ENCODE peak calls at places on chromosomes 11 and 22, in ten cellular contexts. R, C, M, U, O, Y, D, E, Z and A are unnamed samples.

GRCh38 chr11:10934293-10934850 is 76.5 kb upstream of the ZBED5 start:
- DNase-seq in R (no peak), C (no peak), M (no peak), U (no peak), O (peak; percentile 26), Y (no peak), D (no peak), E (no peak), Z (no peak), A (no peak)

GRCh38 chr11:27723685-27724084 is 23.4 kb upstream of the BDNF start:
- DNase-seq in R (no peak), C (peak; percentile 29), M (no peak), U (no peak), O (no peak), Y (no peak), D (no peak), E (no peak), Z (peak; percentile 5), A (no peak)

GRCh38 chr22:42433754-42434153 is 1.6 kb upstream of the NFAM1 start:
- DNase-seq in R (no peak), C (no peak), M (no peak), U (no peak), O (no peak), Y (no peak), D (no peak), E (no peak), Z (no peak), A (no peak)

GRCh38 chr11:316031-316701 is 2.3 kb downstream of the IFITM1 start:
- DNase-seq in R (no peak), C (peak; percentile 20), M (no peak), U (no peak), O (no peak), Y (no peak), D (no peak), E (no peak), Z (no peak), A (no peak)

GRCh38 chr22:27952091-27952490 is 33.0 kb upstream of the PITPNB start:
- DNase-seq in R (no peak), C (peak; percentile 91), M (no peak), U (no peak), O (no peak), Y (peak; percentile 46), D (no peak), E (no peak), Z (no peak), A (no peak)

GRCh38 chr22:47168441-47168840 is 406.0 kb downstream of the TBC1D22A start:
- DNase-seq in R (no peak), C (no peak), M (no peak), U (no peak), O (no peak), Y (no peak), D (no peak), E (no peak), Z (no peak), A (no peak)

GRCh38 chr22:46250783-46251125 is 661 bp upstream of the CDPF1 start:
- DNase-seq in R (no peak), C (no peak), M (no peak), U (no peak), O (peak; percentile 12), Y (no peak), D (no peak), E (no peak), Z (no peak), A (no peak)

GRCh38 chr22:33903012-33903411 is 17.3 kb downstream of the LARGE1 start:
- DNase-seq in R (no peak), C (no peak), M (no peak), U (no peak), O (no peak), Y (no peak), D (no peak), E (no peak), Z (no peak), A (no peak)

GRCh38 chr22:35581023-35581413 is 36.1 kb downstream of the MB start:
- DNase-seq in R (no peak), C (no peak), M (no peak), U (no peak), O (no peak), Y (no peak), D (no peak), E (no peak), Z (no peak), A (no peak)

GRCh38 chr11:7227724-7228123 is 24.0 kb upstream of the SYT9 start:
- DNase-seq in R (no peak), C (no peak), M (no peak), U (no peak), O (no peak), Y (no peak), D (no peak), E (no peak), Z (no peak), A (no peak)

GRCh38 chr11:102831128-102831708 is 12.2 kb downstream of the MMP3 start:
- DNase-seq in R (no peak), C (peak; percentile 58), M (no peak), U (no peak), O (peak; percentile 8), Y (no peak), D (no peak), E (no peak), Z (no peak), A (no peak)

GRCh38 chr11:94089356-94089755 is 39.3 kb upstream of the PANX1 start:
- DNase-seq in R (no peak), C (no peak), M (no peak), U (no peak), O (no peak), Y (no peak), D (no peak), E (no peak), Z (no peak), A (no peak)

GRCh38 chr22:43110444-43110926 is at the start of gene BIK:
- DNase-seq in R (peak; percentile 35), C (no peak), M (no peak), U (peak; percentile 45), O (peak; percentile 82), Y (no peak), D (peak; percentile 27), E (peak; percentile 2), Z (peak; percentile 56), A (no peak)

GRCh38 chr22:30301995-30302809 is 12.9 kb upstream of the CASTOR1 start:
- DNase-seq in R (no peak), C (peak; percentile 72), M (no peak), U (no peak), O (peak; percentile 74), Y (peak; percentile 89), D (no peak), E (no peak), Z (no peak), A (no peak)

GRCh38 chr11:10309163-10310093 is 4.6 kb downstream of the ADM start:
- DNase-seq in R (no peak), C (peak; percentile 90), M (no peak), U (no peak), O (peak; percentile 83), Y (peak; percentile 78), D (no peak), E (no peak), Z (no peak), A (no peak)

GRCh38 chr11:19931768-19932369 is 219.2 kb downstream of the NAV2 start:
- DNase-seq in R (no peak), C (no peak), M (no peak), U (no peak), O (no peak), Y (no peak), D (no peak), E (no peak), Z (no peak), A (no peak)

GRCh38 chr11:62005231-62005661 is 37.8 kb upstream of the FTH1 start:
- DNase-seq in R (no peak), C (no peak), M (no peak), U (no peak), O (no peak), Y (no peak), D (no peak), E (no peak), Z (no peak), A (no peak)

GRCh38 chr22:46946383-46946965 is 184.0 kb downstream of the TBC1D22A start:
- DNase-seq in R (no peak), C (no peak), M (no peak), U (no peak), O (no peak), Y (no peak), D (no peak), E (no peak), Z (no peak), A (no peak)

GRCh38 chr11:121446752-121447156 is 5.4 kb upstream of the SORL1 start:
- DNase-seq in R (no peak), C (peak; percentile 36), M (no peak), U (no peak), O (no peak), Y (no peak), D (no peak), E (no peak), Z (no peak), A (no peak)